ENCODE peak calls at places on chromosome 17, in six cellular contexts. V, Z, T, O, D and Q are unnamed samples.
A peak's percentile ranks its signal among the peaks of the same experiment; 100 is the strongest.

GRCh38 chr17:42281571-42282096 is 5.4 kb upstream of the STAT5B start:
- DNase-seq in D (no peak), Z (no peak), V (no peak), T (no peak), O (no peak), Q (no peak)

GRCh38 chr17:15038656-15039055 is 226.5 kb downstream of the PMP22 start:
- DNase-seq in O (no peak), D (no peak), V (no peak), T (no peak), Z (peak; percentile 74), Q (no peak)

GRCh38 chr17:37493249-37494027 is 3.7 kb downstream of the DUSP14 start:
- DNase-seq in T (no peak), Z (peak; percentile 90), O (no peak), D (no peak), V (no peak), Q (no peak)

GRCh38 chr17:8710766-8711165 is 33.9 kb downstream of the CCDC42 start:
- DNase-seq in O (no peak), T (no peak), V (peak; percentile 42), Z (no peak), D (no peak), Q (no peak)

GRCh38 chr17:413706-414440 is 61.3 kb upstream of the RPH3AL start:
- DNase-seq in V (no peak), T (no peak), Z (no peak), D (no peak), O (no peak), Q (no peak)

GRCh38 chr17:41717408-41718286 is 5.5 kb downstream of the GAST start:
- DNase-seq in O (no peak), T (peak; percentile 7), Z (peak; percentile 21), D (no peak), V (no peak), Q (no peak)

GRCh38 chr17:50660887-50661345 is 26.2 kb downstream of the ABCC3 start:
- DNase-seq in Z (no peak), V (no peak), O (no peak), D (no peak), T (no peak), Q (no peak)

GRCh38 chr17:41496803-41497484 is 7.2 kb upstream of the KRT36 start:
- DNase-seq in O (peak; percentile 14), T (peak; percentile 32), D (peak; percentile 73), V (peak; percentile 61), Z (peak; percentile 81), Q (peak; percentile 73)

GRCh38 chr17:72397223-72397667 is 276.4 kb downstream of the SOX9 start:
- DNase-seq in T (no peak), Z (no peak), V (no peak), D (no peak), O (no peak), Q (no peak)

GRCh38 chr17:12729086-12729485 is 60.2 kb upstream of the ARHGAP44 start:
- DNase-seq in V (no peak), Z (peak; percentile 22), T (no peak), D (no peak), O (no peak), Q (no peak)

GRCh38 chr17:61480414-61480807 is 28.2 kb downstream of the TBX4 start:
- DNase-seq in T (no peak), O (no peak), V (no peak), D (no peak), Z (no peak), Q (no peak)

GRCh38 chr17:50541916-50542688 is 4.9 kb upstream of the SPATA20 start:
- DNase-seq in O (peak; percentile 78), V (peak; percentile 95), Z (peak; percentile 72), D (peak; percentile 83), T (peak; percentile 89), Q (peak; percentile 97)

GRCh38 chr17:7289256-7290032 is 5.0 kb downstream of the YBX2 start:
- DNase-seq in D (no peak), Z (no peak), V (no peak), T (no peak), O (no peak), Q (no peak)

GRCh38 chr17:6323626-6324356 is 111.1 kb downstream of the AIPL1 start:
- DNase-seq in V (no peak), Z (no peak), O (no peak), T (no peak), D (no peak), Q (no peak)

GRCh38 chr17:50459756-50460155 is 8.9 kb downstream of the CHAD start:
- DNase-seq in Z (no peak), T (no peak), D (peak; percentile 12), V (no peak), O (no peak), Q (no peak)

GRCh38 chr17:41343031-41343430 is 7.6 kb downstream of the KRT33A start:
- DNase-seq in T (no peak), D (no peak), Z (no peak), O (no peak), V (no peak), Q (no peak)

GRCh38 chr17:73379814-73380213 is 68.0 kb upstream of the CDC42EP4 start:
- DNase-seq in T (no peak), D (no peak), Z (no peak), V (no peak), O (no peak), Q (no peak)

GRCh38 chr17:38443356-38444026 is 15.2 kb downstream of the ARHGAP23 start:
- DNase-seq in T (no peak), O (no peak), Z (no peak), D (no peak), V (no peak), Q (no peak)

GRCh38 chr17:12522743-12523181 is 142.9 kb upstream of the MYOCD start:
- DNase-seq in O (no peak), Z (peak; percentile 9), T (no peak), D (no peak), V (peak; percentile 58), Q (no peak)

GRCh38 chr17:8225813-8226535 is 15.6 kb upstream of the AURKB start:
- DNase-seq in Z (peak; percentile 81), O (no peak), V (peak; percentile 36), T (peak; percentile 44), D (no peak), Q (no peak)

GRCh38 chr17:13311301-13311700 is 290.4 kb downstream of the HS3ST3A1 start:
- DNase-seq in O (no peak), Z (peak; percentile 94), D (no peak), T (no peak), V (no peak), Q (no peak)

GRCh38 chr17:39599006-39599664 is 8.6 kb downstream of the NEUROD2 start:
- DNase-seq in V (no peak), O (no peak), Z (no peak), T (no peak), D (no peak), Q (no peak)

GRCh38 chr17:63439682-63440081 is 6.4 kb downstream of the CYB561 start:
- DNase-seq in O (no peak), D (peak; percentile 35), T (no peak), Z (peak; percentile 72), V (no peak), Q (no peak)

GRCh38 chr17:5379351-5380107 is 39.9 kb downstream of the NUP88 start:
- DNase-seq in O (no peak), Z (no peak), V (no peak), T (no peak), D (no peak), Q (no peak)

GRCh38 chr17:80035937-80036714 is at the start of gene CCDC40:
- DNase-seq in O (peak; percentile 64), T (peak; percentile 79), Z (peak; percentile 80), V (peak; percentile 89), D (peak; percentile 76), Q (peak; percentile 92)

GRCh38 chr17:82201498-82201910 is 11.1 kb downstream of the CCDC57 start:
- DNase-seq in V (no peak), D (peak; percentile 68), Z (no peak), O (no peak), T (no peak), Q (no peak)

GRCh38 chr17:34579017-34579946 is at the start of gene TMEM132E:
- DNase-seq in O (no peak), Z (no peak), V (peak; percentile 74), T (peak; percentile 82), D (no peak), Q (no peak)

GRCh38 chr17:70040336-70040735 is 34.7 kb upstream of the KCNJ16 start:
- DNase-seq in Z (peak; percentile 30), D (no peak), T (no peak), O (no peak), V (no peak), Q (no peak)

GRCh38 chr17:81037026-81037782 is 2.3 kb downstream of the BAIAP2 start:
- DNase-seq in O (no peak), T (no peak), Z (peak; percentile 49), D (no peak), V (no peak), Q (no peak)

GRCh38 chr17:14582996-14583395 is 282.1 kb downstream of the HS3ST3B1 start:
- DNase-seq in D (no peak), T (no peak), V (no peak), Z (no peak), O (no peak), Q (no peak)

GRCh38 chr17:47741109-47741792 is 8.2 kb downstream of the TBX21 start:
- DNase-seq in V (no peak), T (no peak), D (peak; percentile 29), Z (no peak), O (no peak), Q (no peak)

GRCh38 chr17:49739662-49740271 is 24.2 kb downstream of the FAM117A start:
- DNase-seq in D (peak; percentile 96), T (peak; percentile 17), V (peak; percentile 62), O (peak; percentile 91), Z (no peak), Q (peak; percentile 23)

GRCh38 chr17:13557077-13557476 is 44.7 kb downstream of the HS3ST3A1 start:
- DNase-seq in Z (no peak), V (no peak), D (no peak), O (no peak), T (no peak), Q (no peak)

GRCh38 chr17:21301593-21302550 is 17.4 kb downstream of the MAP2K3 start:
- DNase-seq in Z (no peak), D (no peak), V (no peak), T (no peak), O (no peak), Q (no peak)

GRCh38 chr17:951388-952132 is 28.0 kb downstream of the NXN start:
- DNase-seq in V (peak; percentile 87), O (no peak), D (no peak), T (no peak), Z (peak; percentile 59), Q (peak; percentile 53)

GRCh38 chr17:9367186-9367585 is 208.4 kb downstream of the STX8 start:
- DNase-seq in Z (peak; percentile 20), D (no peak), O (no peak), V (peak; percentile 23), T (no peak), Q (no peak)

GRCh38 chr17:56601613-56602012 is 8.1 kb downstream of the NOG start:
- DNase-seq in T (no peak), Z (no peak), O (no peak), D (no peak), V (no peak), Q (no peak)

GRCh38 chr17:28379814-28380571 is 8.5 kb downstream of the SARM1 start:
- DNase-seq in O (no peak), T (no peak), D (no peak), V (no peak), Z (peak; percentile 39), Q (no peak)

GRCh38 chr17:39702901-39703893 is 3.3 kb downstream of the ERBB2 start:
- DNase-seq in T (no peak), D (no peak), Z (no peak), V (peak; percentile 72), O (no peak), Q (peak; percentile 68)